ENCODE peak calls at places on chromosome 17, in eight cellular contexts. W is breast epithelium, P is IMR-90, S is testis, N is endothelial cell of umbilical vein, G is fibroblast of the aortic adventitia, J is left ventricle myocardium inferior, M is BE2C. R is an unnamed sample.

GRCh38 chr17:72104863-72105234 is 16.0 kb upstream of the SOX9 start:
- DNase-seq in N (no peak), M (no peak), P (no peak), W (no peak), J (no peak), S (no peak), G (no peak), R (no peak)

GRCh38 chr17:59668816-59669215 is 38.4 kb downstream of the PTRH2 start:
- DNase-seq in M (no peak), N (peak; percentile 94), S (no peak), W (no peak), J (no peak), P (peak; percentile 97), G (peak; percentile 97), R (peak; percentile 95)

GRCh38 chr17:78716814-78717393 is 65.2 kb downstream of the CYTH1 start:
- DNase-seq in J (peak; percentile 76), W (peak; percentile 69), S (peak; percentile 86), G (peak; percentile 55), M (peak; percentile 72), P (peak; percentile 22), N (peak; percentile 57), R (peak; percentile 49)

GRCh38 chr17:44308320-44308818 is at the start of gene RUNDC3A:
- DNase-seq in P (peak; percentile 69), J (peak; percentile 85), M (peak; percentile 95), G (peak; percentile 70), N (peak; percentile 74), W (peak; percentile 79), S (peak; percentile 92), R (peak; percentile 51)

GRCh38 chr17:81040791-81041337 is 5.9 kb downstream of the BAIAP2 start:
- DNase-seq in S (no peak), N (no peak), M (no peak), G (peak; percentile 22), P (no peak), J (no peak), W (no peak), R (peak; percentile 33)

GRCh38 chr17:12859520-12859919 is 70.2 kb downstream of the ARHGAP44 start:
- DNase-seq in S (no peak), P (peak; percentile 13), W (peak; percentile 25), J (no peak), N (no peak), G (no peak), M (no peak), R (peak; percentile 28)

GRCh38 chr17:10316986-10317834 is 55.6 kb downstream of the MYH13 start:
- DNase-seq in J (peak; percentile 75), M (peak; percentile 10), G (peak; percentile 54), W (no peak), N (no peak), P (peak; percentile 41), S (peak; percentile 90), R (peak; percentile 85)

GRCh38 chr17:82257473-82257872 is 16.0 kb downstream of the CSNK1D start:
- DNase-seq in N (peak; percentile 40), W (no peak), J (no peak), S (peak; percentile 65), G (no peak), M (peak; percentile 79), P (no peak), R (peak; percentile 66)

GRCh38 chr17:62933986-62934385 is 32.0 kb upstream of the TANC2 start:
- DNase-seq in M (no peak), G (no peak), P (no peak), J (no peak), N (no peak), W (no peak), S (no peak), R (peak; percentile 17)

GRCh38 chr17:206941-207560 is 25.6 kb upstream of the DOC2B start:
- DNase-seq in M (no peak), G (no peak), W (no peak), P (no peak), S (peak; percentile 77), N (no peak), J (no peak), R (no peak)

GRCh38 chr17:33284022-33284421 is 9.1 kb downstream of the ASIC2 start:
- DNase-seq in J (no peak), G (peak; percentile 64), P (peak; percentile 87), S (peak; percentile 72), W (peak; percentile 76), N (peak; percentile 84), M (no peak), R (peak; percentile 90)

GRCh38 chr17:62827722-62828498 is 19.8 kb upstream of the MARCHF10 start:
- DNase-seq in N (peak; percentile 56), S (peak; percentile 25), G (peak; percentile 48), W (no peak), P (peak; percentile 65), M (peak; percentile 23), J (no peak), R (peak; percentile 28)

GRCh38 chr17:50564916-50565315 is 4.4 kb downstream of the CACNA1G start:
- DNase-seq in P (peak; percentile 56), J (peak; percentile 67), W (peak; percentile 56), M (peak; percentile 51), G (peak; percentile 91), N (no peak), S (peak; percentile 63), R (peak; percentile 76)

GRCh38 chr17:63956296-63956920 is 16.3 kb downstream of the SCN4A start:
- DNase-seq in S (no peak), P (peak; percentile 74), J (no peak), W (no peak), N (no peak), M (no peak), G (peak; percentile 15), R (peak; percentile 52)

GRCh38 chr17:16934133-16934795 is 37.7 kb downstream of the TNFRSF13B start:
- DNase-seq in W (no peak), M (no peak), P (no peak), N (no peak), G (no peak), J (peak; percentile 7), S (no peak), R (no peak)

GRCh38 chr17:61478790-61479492 is 26.7 kb downstream of the TBX4 start:
- DNase-seq in M (no peak), J (no peak), G (no peak), S (no peak), W (no peak), N (no peak), P (no peak), R (no peak)

GRCh38 chr17:77214743-77215142 is 74.0 kb downstream of the SEC14L1 start:
- DNase-seq in G (peak; percentile 34), J (no peak), W (no peak), M (peak; percentile 62), N (no peak), S (peak; percentile 79), P (peak; percentile 31), R (peak; percentile 34)
- TF ChIP-seq CTCF in G (peak; percentile 51), J (peak; percentile 68), W (no peak), M (peak; percentile 89), N (peak; percentile 22), S (peak; percentile 67), P (peak; percentile 58), R (peak; percentile 41)

DNA sequence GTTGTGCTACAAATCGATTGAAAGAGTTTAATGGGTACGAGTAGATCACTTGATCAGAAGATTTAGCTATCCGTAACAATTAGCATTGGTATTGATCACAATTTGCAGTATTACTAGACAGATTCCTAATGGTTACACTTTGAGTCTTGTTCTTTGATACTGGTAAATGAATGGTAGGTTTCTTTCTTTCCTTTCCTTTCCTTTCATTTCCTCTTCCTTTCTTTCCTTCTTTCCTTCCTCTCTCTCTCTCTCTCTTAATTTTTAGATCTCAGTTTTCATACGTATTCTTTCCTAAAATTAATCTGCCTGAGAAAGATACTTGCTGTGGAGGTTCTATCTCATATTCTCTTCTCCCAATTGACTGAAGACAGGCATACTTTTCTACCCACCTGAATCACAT is 17.9 kb downstream of the CPD start:
- DNase-seq in G (no peak), M (no peak), J (no peak), W (no peak), N (no peak), P (no peak), S (no peak), R (no peak)
- H3K4me3 ChIP-seq in G (no peak overlapping the region), M (no peak overlapping the region), J (no peak overlapping the region), W (no peak overlapping the region), N (no peak overlapping the region), P (no peak overlapping the region), S (no peak overlapping the region), R (no peak overlapping the region)

DNA sequence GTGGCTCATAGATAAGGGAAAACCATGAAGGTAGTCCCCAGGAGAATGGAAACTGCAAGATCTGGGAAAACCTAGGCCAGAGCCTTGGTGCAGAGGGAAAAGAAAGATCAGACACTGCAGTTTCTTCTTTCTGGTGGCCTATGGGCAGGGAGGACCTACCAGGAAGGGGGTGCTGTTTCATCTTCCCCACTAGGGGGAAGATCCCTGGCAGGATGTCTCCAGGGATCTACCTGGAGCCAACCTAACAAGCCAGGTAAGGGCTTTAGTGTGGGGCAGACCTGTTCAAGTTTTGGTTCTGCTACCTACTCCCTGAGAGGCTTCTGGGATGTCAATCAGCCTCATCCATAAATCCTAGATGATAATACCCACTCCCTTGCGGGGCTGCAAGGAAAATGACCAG is 21.4 kb downstream of the TOM1L2 start:
- DNase-seq in S (no peak), J (no peak), N (no peak), P (no peak), W (no peak), G (no peak), M (no peak), R (no peak)
- TF ChIP-seq CTCF in S (no peak), J (no peak), N (no peak), P (peak; percentile 22), W (no peak), G (peak; percentile 6), M (peak; percentile 17), R (peak; percentile 9)

GRCh38 chr17:41338961-41339485 is 11.6 kb downstream of the KRT33A start:
- DNase-seq in M (no peak), W (no peak), S (no peak), G (no peak), J (no peak), N (no peak), P (peak; percentile 39), R (no peak)

GRCh38 chr17:41340934-41341861 is 9.4 kb downstream of the KRT33A start:
- DNase-seq in N (no peak), W (no peak), J (no peak), G (no peak), M (no peak), P (no peak), S (no peak), R (no peak)

GRCh38 chr17:41343031-41343430 is 7.6 kb downstream of the KRT33A start:
- DNase-seq in N (no peak), W (no peak), G (no peak), J (no peak), S (no peak), M (no peak), P (no peak), R (no peak)

GRCh38 chr17:41339571-41340169 is 11.0 kb downstream of the KRT33A start:
- DNase-seq in P (no peak), M (no peak), W (no peak), J (no peak), S (no peak), G (no peak), N (no peak), R (no peak)

DNA sequence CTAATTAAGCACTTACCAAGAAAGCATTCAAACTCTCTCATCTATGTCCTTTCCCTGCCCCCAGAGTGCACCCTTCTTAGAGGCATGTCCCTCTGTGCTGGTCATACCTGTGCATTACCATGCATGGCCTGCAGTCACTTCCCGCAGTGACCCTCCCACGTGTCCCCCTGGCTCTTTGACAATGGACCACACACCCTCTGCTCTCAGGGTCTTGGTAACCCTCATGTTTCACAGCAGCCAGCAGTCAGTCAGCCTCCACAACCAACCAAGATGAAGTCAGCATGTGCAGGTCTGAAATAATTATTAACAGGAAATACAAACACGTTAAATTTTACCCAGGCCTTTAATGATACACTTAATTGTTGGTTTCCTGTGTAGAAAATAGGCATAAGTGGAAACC is 10.1 kb downstream of the KRT33A start:
- DNase-seq in W (no peak), N (no peak), M (no peak), J (no peak), G (no peak), S (no peak), P (no peak), R (no peak)
- H3K4me3 ChIP-seq in W (no peak overlapping the region), N (no peak overlapping the region), M (no peak overlapping the region), J (no peak overlapping the region), G (no peak overlapping the region), S (no peak overlapping the region), P (no peak overlapping the region), R (no peak overlapping the region)